ENCODE peak calls at places on chromosomes 13 and 19, in ten cellular contexts. V, T, S, F, U, H, Q, N, O and J are unnamed samples.

GRCh38 chr19:40241809-40242384 is 15.4 kb upstream of the CCNP start:
- DNase-seq in T (peak; percentile 38), H (no peak), Q (no peak), U (no peak), S (peak; percentile 77), F (peak; percentile 86), N (no peak), O (peak; percentile 96), V (no peak), J (no peak)

GRCh38 chr19:10533656-10534386 is 9.9 kb upstream of the ATG4D start:
- DNase-seq in O (peak; percentile 87), H (peak; percentile 96), V (no peak), S (peak; percentile 92), Q (no peak), U (no peak), T (no peak), F (no peak), N (no peak), J (no peak)

GRCh38 chr13:23980160-23980551 is 82.9 kb upstream of the C1QTNF9B start:
- DNase-seq in V (peak; percentile 82), U (peak; percentile 96), H (peak; percentile 85), S (peak; percentile 90), O (peak; percentile 91), Q (peak; percentile 26), F (peak; percentile 85), T (peak; percentile 70), N (peak; percentile 86), J (no peak)

GRCh38 chr19:2043864-2044708 is 7.0 kb downstream of the MKNK2 start:
- DNase-seq in U (no peak), F (no peak), T (no peak), V (peak; percentile 41), Q (no peak), S (no peak), O (no peak), N (peak; percentile 55), H (no peak), J (no peak)

GRCh38 chr19:29311391-29311790 is 98.4 kb upstream of the UQCRFS1 start:
- DNase-seq in H (no peak), O (no peak), S (no peak), Q (no peak), U (peak; percentile 29), V (no peak), N (peak; percentile 43), F (no peak), T (no peak), J (no peak)

GRCh38 chr13:113417836-113418721 is 35.2 kb downstream of the ADPRHL1 start:
- DNase-seq in V (no peak), S (no peak), N (no peak), Q (no peak), O (no peak), T (no peak), H (no peak), U (no peak), F (no peak), J (no peak)

GRCh38 chr19:33248954-33249613 is 23.4 kb upstream of the SLC7A10 start:
- DNase-seq in S (no peak), O (no peak), V (no peak), Q (no peak), T (no peak), U (no peak), F (no peak), N (no peak), H (no peak), J (no peak)

GRCh38 chr13:39210961-39211534 is 172.8 kb downstream of the NHLRC3 start:
- DNase-seq in T (no peak), N (no peak), H (no peak), Q (no peak), V (no peak), F (no peak), S (no peak), O (no peak), U (no peak), J (no peak)

GRCh38 chr19:33311326-33311682 is 9.0 kb upstream of the CEBPA start:
- DNase-seq in F (no peak), O (no peak), U (no peak), N (no peak), Q (no peak), H (no peak), V (no peak), S (no peak), T (no peak), J (no peak)

DNA sequence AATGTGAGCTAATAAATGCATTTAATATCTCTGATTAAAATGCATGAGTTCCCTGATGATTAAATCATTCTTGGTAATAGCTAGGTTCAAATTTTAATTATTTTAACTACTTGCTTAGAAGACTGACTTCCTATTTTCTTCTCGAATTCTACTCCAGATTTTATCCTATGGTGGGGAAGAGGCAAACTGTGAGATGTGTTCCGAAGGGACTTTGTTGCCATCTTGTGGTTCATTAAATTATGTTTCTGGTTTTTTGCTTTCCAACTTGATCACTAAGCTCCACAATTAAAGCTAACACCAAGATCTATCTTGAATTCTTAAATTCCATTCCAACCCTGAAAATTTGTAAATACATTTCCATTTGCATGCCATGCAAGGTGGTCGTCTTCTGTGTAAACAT is 538.4 kb upstream of the PCDH20 start:
- DNase-seq in U (no peak), N (no peak), Q (no peak), H (no peak), S (peak; percentile 5), V (no peak), O (peak; percentile 49), F (no peak), T (no peak), J (no peak)
- TF ChIP-seq CTCF in U (peak; percentile 47), N (peak; percentile 71), Q (peak; percentile 43), H (peak; percentile 12), S (peak; percentile 43), V (no peak), O (peak; percentile 33), F (peak; percentile 76), T (no peak), J (peak; percentile 55)

DNA sequence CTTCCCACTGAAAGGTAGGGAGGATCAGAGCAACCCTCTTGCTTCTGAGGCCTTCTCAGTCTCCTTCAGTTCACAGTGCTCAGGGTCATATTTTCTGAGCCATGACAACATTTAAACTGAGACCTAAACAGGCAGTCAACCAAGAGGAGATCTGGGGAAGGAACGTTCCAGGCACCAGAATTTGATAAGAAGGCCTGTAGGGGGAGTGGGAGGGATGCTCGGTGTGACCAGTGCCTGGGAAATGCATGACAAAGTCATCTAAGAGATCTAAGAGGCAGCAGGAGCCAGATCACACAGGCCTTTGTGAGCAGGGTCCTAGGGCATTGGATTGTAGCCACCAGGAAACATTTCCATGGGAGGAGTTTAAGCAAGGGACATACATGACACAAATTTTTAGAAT is 71.6 kb downstream of the SHISA2 start:
- DNase-seq in H (peak; percentile 18), F (no peak), N (peak; percentile 80), U (peak; percentile 33), S (peak; percentile 10), V (no peak), T (no peak), O (peak; percentile 8), Q (no peak), J (peak; percentile 19)
- TF ChIP-seq CTCF in H (peak; percentile 48), F (peak; percentile 58), N (peak; percentile 70), U (peak; percentile 41), S (peak; percentile 42), V (peak; percentile 37), T (no peak), O (peak; percentile 27), Q (peak; percentile 1), J (no peak)

DNA sequence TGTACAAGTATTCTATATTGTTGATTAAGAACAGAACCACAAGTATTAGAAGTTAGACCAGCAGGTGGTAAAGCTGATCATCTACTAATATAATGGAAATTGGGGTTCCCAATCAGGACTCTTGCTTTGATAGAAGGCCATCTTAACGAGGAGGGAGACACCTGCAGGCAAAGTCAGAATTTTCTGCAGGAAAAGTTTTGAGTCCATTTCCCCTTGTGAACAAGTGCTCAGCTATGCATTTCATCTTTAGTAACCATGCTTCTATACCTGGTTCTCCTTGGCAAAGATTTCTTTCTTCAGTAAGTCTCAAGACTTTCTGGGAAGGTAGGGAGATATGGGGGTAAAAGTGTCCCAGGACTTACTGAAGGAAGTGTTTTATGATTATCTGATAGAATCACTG is 36.1 kb upstream of the USPL1 start:
- DNase-seq in H (no peak), Q (no peak), F (no peak), S (no peak), O (peak; percentile 39), U (no peak), N (no peak), T (no peak), V (no peak), J (no peak)
- TF ChIP-seq CTCF in H (peak; percentile 42), Q (peak; percentile 17), F (no peak), S (peak; percentile 40), O (peak; percentile 44), U (no peak), N (peak; percentile 69), T (no peak), V (peak; percentile 35), J (peak; percentile 30)

GRCh38 chr19:18939163-18939562 is 1.9 kb downstream of the HOMER3 start:
- DNase-seq in O (no peak), S (no peak), T (no peak), N (no peak), H (no peak), F (no peak), Q (no peak), V (no peak), U (no peak), J (no peak)

GRCh38 chr19:18941628-18942354 is 774 bp upstream of the HOMER3 start:
- DNase-seq in Q (no peak), V (no peak), O (no peak), H (no peak), T (no peak), U (no peak), F (no peak), S (no peak), N (peak; percentile 55), J (no peak)

GRCh38 chr19:18942692-18943091 is 1.7 kb upstream of the HOMER3 start:
- DNase-seq in Q (no peak), N (no peak), U (no peak), T (no peak), S (no peak), H (no peak), V (no peak), F (no peak), O (no peak), J (no peak)

GRCh38 chr19:18939922-18940775 is 868 bp downstream of the HOMER3 start:
- DNase-seq in T (peak; percentile 27), F (no peak), Q (no peak), H (peak; percentile 44), N (peak; percentile 77), O (peak; percentile 33), U (peak; percentile 77), V (no peak), S (peak; percentile 52), J (no peak)

DNA sequence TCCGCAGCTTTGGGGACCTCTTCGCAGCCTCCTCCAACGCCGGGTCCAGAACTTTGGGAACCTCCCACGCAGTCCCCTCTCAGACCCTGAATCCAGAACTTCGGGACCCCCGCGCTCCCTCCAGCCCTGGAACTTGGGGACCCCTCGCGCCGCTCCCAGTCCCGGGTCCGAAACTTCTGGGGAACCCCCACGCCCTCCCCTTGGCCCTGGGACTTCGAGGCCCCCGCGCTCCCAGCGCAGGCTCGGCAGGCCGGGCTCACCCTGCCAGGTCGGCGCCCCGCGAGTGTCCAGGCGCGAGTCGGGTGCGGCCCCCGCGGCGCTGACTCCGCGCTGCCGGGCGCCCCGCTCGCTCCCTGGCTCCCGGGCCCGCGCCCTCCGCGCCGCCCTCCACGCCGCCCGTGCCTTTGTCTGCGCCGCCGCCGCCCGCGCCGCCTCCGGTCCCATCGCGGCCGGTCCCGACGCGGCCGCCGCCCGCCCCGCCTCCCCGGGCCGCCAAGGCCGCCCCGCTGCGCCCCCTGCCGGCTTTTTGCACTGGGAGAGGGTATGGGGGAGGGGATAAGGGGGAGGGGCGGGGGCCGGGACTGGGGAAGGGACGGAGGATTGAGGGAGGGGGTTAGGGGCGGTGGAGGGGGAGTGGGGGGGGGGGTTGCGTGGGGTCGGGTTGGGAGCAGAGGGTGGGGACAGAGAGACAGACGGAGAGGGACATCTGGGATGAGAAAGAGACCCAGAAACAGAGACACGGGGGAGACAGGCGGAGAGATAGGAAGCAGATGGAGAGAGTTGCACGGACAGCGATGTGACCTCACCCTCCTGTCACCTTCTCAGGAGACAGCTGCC is at the start of gene HOMER3:
- DNase-seq in Q (peak; percentile 98), S (peak; percentile 38), O (peak; percentile 56), H (peak; percentile 53), V (peak; percentile 35), N (peak; percentile 54), U (peak; percentile 94), F (peak; percentile 50), T (peak; percentile 81), J (no peak)
- TF ChIP-seq CTCF in Q (peak; percentile 30), S (no peak), O (peak; percentile 14), H (peak; percentile 35), V (peak; percentile 24), N (no peak), U (no peak), F (no peak), T (peak; percentile 61), J (peak; percentile 73)